ENCODE peak calls at places on chromosomes 1 and 21, in five cellular contexts. One of them, this sample, is unnamed. For H3K4me1, the result is how much of the 10 kb centered on the place peaks cover.

GRCh38 chr1:189708674-189709073 is 769.0 kb downstream of the BRINP3 start:
- DNase-seq in thoracic aorta: no peak
- DNase-seq in upper lobe of right lung: no peak
- DNase-seq in thyroid gland: no peak
- DNase-seq in IMR-90: peak
- DNase-seq in this sample: no peak

GRCh38 chr1:167060141-167061072 is 29.8 kb downstream of the GPA33 start:
- DNase-seq in IMR-90: no peak
- DNase-seq in thyroid gland: no peak
- DNase-seq in upper lobe of right lung: no peak
- DNase-seq in thoracic aorta: no peak
- DNase-seq in this sample: no peak

GRCh38 chr1:157163273-157164127 is 25.3 kb upstream of the ETV3 start:
- DNase-seq in upper lobe of right lung: peak
- DNase-seq in thoracic aorta: no peak
- DNase-seq in IMR-90: peak
- DNase-seq in thyroid gland: peak
- DNase-seq in this sample: peak

GRCh38 chr1:219179293-219179692 is 5.6 kb downstream of the LYPLAL1 start:
- DNase-seq in upper lobe of right lung: no peak
- DNase-seq in thyroid gland: no peak
- DNase-seq in IMR-90: peak
- DNase-seq in thoracic aorta: no peak
- DNase-seq in this sample: no peak

GRCh38 chr1:79006564-79006963 is at the start of gene ADGRL4:
- DNase-seq in thoracic aorta: no peak
- DNase-seq in IMR-90: peak
- DNase-seq in thyroid gland: peak
- DNase-seq in upper lobe of right lung: peak
- DNase-seq in this sample: peak

GRCh38 chr1:212459656-212460055 is 26.9 kb downstream of the NENF start:
- DNase-seq in thoracic aorta: no peak
- DNase-seq in upper lobe of right lung: no peak
- DNase-seq in thyroid gland: no peak
- DNase-seq in IMR-90: no peak
- DNase-seq in this sample: no peak

GRCh38 chr1:29122662-29122986 is 1.1 kb downstream of the TMEM200B start:
- DNase-seq in IMR-90: peak
- DNase-seq in thoracic aorta: no peak
- DNase-seq in thyroid gland: no peak
- DNase-seq in upper lobe of right lung: peak
- DNase-seq in this sample: peak

GRCh38 chr1:58883037-58883887 is 99.4 kb upstream of the JUN start:
- DNase-seq in upper lobe of right lung: peak
- DNase-seq in IMR-90: peak
- DNase-seq in thyroid gland: peak
- DNase-seq in thoracic aorta: peak
- DNase-seq in this sample: peak

GRCh38 chr1:167202049-167202448 is 18.6 kb upstream of the POU2F1 start:
- DNase-seq in thyroid gland: no peak
- DNase-seq in IMR-90: no peak
- DNase-seq in thoracic aorta: no peak
- DNase-seq in upper lobe of right lung: no peak
- DNase-seq in this sample: no peak

GRCh38 chr1:9376886-9377333 is 84.2 kb downstream of the SPSB1 start:
- DNase-seq in IMR-90: peak
- DNase-seq in upper lobe of right lung: no peak
- DNase-seq in thoracic aorta: no peak
- DNase-seq in thyroid gland: peak
- DNase-seq in this sample: no peak

GRCh38 chr1:96568639-96569038 is 152.9 kb upstream of the PTBP2 start:
- DNase-seq in upper lobe of right lung: no peak
- DNase-seq in IMR-90: no peak
- DNase-seq in thoracic aorta: no peak
- DNase-seq in thyroid gland: no peak
- DNase-seq in this sample: no peak

GRCh38 chr1:200311256-200311655 is 98.6 kb downstream of the ZNF281 start:
- DNase-seq in IMR-90: peak
- DNase-seq in upper lobe of right lung: no peak
- DNase-seq in thoracic aorta: no peak
- DNase-seq in thyroid gland: no peak
- DNase-seq in this sample: no peak

DNA sequence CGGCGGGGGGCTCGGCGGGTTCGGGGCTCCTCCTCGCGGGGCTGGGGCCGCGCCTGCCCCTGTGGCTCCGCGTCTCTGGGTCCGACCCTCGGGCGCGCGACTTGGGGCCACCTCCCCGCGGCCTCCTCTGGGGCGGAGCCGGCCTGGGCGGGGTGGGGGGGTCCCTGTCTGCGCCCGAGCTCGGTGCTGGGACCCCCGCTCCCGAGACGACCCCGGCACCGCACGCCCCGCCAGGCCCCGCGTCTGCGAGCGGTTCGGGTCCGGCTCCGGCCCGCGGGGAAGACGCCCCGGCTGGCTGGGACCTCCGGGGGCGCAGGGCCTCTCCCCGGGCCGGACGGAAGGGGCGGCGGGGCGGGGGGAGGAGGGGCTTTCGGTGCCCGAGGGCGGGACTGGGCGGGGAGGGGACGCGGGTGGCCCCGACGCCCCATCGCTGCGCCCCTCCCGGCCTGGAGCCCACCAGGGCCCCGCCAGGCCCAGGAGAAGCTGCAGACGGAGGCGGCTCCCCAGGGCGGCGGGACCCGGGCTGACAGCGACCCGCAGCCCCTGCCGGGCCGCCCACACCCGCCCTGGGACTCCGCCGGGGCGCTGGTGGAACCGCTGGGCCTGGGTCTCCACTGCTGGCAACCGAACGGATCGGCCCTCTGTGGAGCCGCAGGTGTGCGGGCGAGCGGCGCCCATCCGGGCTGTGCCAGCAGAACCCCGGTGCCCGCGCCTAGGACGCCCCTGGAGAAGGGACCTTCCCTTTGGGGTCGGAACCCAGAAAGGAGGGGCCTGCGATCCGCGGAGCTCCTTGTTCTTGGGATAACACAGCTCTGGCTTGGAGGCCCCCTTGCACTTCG is 610 bp downstream of the COL6A2 start:
- DNase-seq in thyroid gland: peak
- DNase-seq in thoracic aorta: peak
- DNase-seq in upper lobe of right lung: peak
- DNase-seq in IMR-90: no peak
- DNase-seq in this sample: peak
- H3K4me3 ChIP-seq in thyroid gland: peak
- H3K4me3 ChIP-seq in thoracic aorta: peak
- H3K4me3 ChIP-seq in upper lobe of right lung: peak
- H3K4me3 ChIP-seq in IMR-90: peak
- H3K4me3 ChIP-seq in this sample: peak

DNA sequence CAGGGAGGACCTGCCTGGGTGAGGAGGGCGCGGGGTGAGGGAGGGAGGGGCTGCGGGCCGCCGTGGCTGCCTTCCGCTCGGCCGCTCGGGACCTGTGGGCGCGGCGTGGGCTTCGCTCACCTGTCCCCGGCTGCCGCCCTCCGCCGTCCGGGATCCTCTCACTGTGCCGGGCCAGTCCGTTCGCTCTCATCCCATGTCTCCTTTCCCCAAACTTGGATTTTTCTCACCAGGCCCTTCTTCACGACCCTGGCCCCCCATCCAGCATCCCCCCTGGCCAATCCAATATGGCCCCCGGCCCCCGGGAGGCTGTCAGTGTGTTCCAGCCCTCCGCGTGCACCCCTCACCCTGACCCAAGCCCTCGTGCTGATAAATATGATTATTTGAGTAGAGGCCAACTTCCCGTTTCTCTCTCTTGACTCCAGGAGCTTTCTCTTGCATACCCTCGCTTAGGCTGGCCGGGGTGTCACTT is 359 bp downstream of the ZBTB48 start:
- DNase-seq in thyroid gland: no peak
- DNase-seq in thoracic aorta: no peak
- DNase-seq in upper lobe of right lung: no peak
- DNase-seq in IMR-90: no peak
- DNase-seq in this sample: no peak
- H3K4me1 ChIP-seq in thyroid gland: under half
- H3K4me1 ChIP-seq in thoracic aorta: under half
- H3K4me1 ChIP-seq in upper lobe of right lung: under half
- H3K4me1 ChIP-seq in IMR-90: under half
- H3K4me1 ChIP-seq in this sample: under half

GRCh38 chr1:162629651-162630050 is 2.6 kb upstream of the DDR2 start:
- DNase-seq in IMR-90: peak
- DNase-seq in thoracic aorta: no peak
- DNase-seq in thyroid gland: no peak
- DNase-seq in upper lobe of right lung: no peak
- DNase-seq in this sample: no peak

GRCh38 chr1:162631546-162632233 is 574 bp upstream of the DDR2 start:
- DNase-seq in upper lobe of right lung: no peak
- DNase-seq in thoracic aorta: no peak
- DNase-seq in IMR-90: peak
- DNase-seq in thyroid gland: no peak
- DNase-seq in this sample: peak

GRCh38 chr1:162632743-162633326 is 571 bp downstream of the DDR2 start:
- DNase-seq in IMR-90: peak
- DNase-seq in thyroid gland: no peak
- DNase-seq in upper lobe of right lung: no peak
- DNase-seq in thoracic aorta: no peak
- DNase-seq in this sample: peak

GRCh38 chr1:162633327-162633762 is 1.1 kb downstream of the DDR2 start:
- DNase-seq in upper lobe of right lung: no peak
- DNase-seq in IMR-90: peak
- DNase-seq in thyroid gland: no peak
- DNase-seq in thoracic aorta: no peak
- DNase-seq in this sample: no peak

DNA sequence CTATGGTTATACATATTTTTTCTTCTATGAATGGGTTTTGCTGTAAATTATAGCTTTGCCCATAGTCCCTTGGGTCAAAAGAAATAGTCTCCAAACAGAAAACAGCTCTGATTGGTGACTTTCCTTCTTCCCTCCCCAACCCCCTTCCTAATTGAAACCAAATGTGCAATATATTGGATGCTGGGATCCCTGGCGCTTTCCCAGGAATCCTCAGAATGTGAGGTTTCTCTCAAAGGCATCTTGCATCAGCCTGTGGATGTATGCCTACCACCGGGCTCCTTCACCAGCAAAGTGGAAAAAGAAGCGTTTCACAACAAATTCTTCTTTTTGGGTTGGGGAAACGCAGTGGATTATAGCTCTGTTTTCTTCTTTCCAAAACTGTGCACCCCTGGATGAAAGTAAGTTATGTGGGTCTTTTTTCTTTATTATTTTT is at the start of gene DDR2:
- DNase-seq in thyroid gland: peak
- DNase-seq in upper lobe of right lung: no peak
- DNase-seq in thoracic aorta: peak
- DNase-seq in IMR-90: peak
- DNase-seq in this sample: peak
- H3K4me3 ChIP-seq in thyroid gland: peak
- H3K4me3 ChIP-seq in upper lobe of right lung: peak
- H3K4me3 ChIP-seq in thoracic aorta: peak
- H3K4me3 ChIP-seq in IMR-90: peak
- H3K4me3 ChIP-seq in this sample: peak

GRCh38 chr21:31141389-31142021 is 103.2 kb upstream of the KRTAP19-8 start:
- DNase-seq in upper lobe of right lung: no peak
- DNase-seq in IMR-90: no peak
- DNase-seq in thoracic aorta: no peak
- DNase-seq in thyroid gland: peak
- DNase-seq in this sample: peak
- H3K4me1 ChIP-seq in upper lobe of right lung: under half
- H3K4me1 ChIP-seq in IMR-90: under half
- H3K4me1 ChIP-seq in thoracic aorta: under half
- H3K4me1 ChIP-seq in thyroid gland: under half
- H3K4me1 ChIP-seq in this sample: under half

GRCh38 chr1:234530641-234531040 is 51.7 kb upstream of the TARBP1 start:
- DNase-seq in thyroid gland: no peak
- DNase-seq in thoracic aorta: no peak
- DNase-seq in upper lobe of right lung: no peak
- DNase-seq in IMR-90: no peak
- DNase-seq in this sample: no peak
- H3K4me3 ChIP-seq in thyroid gland: no peak
- H3K4me3 ChIP-seq in thoracic aorta: peak
- H3K4me3 ChIP-seq in upper lobe of right lung: peak
- H3K4me3 ChIP-seq in IMR-90: no peak
- H3K4me3 ChIP-seq in this sample: no peak

GRCh38 chr1:2526824-2527552 is 592 bp upstream of the PANK4 start:
- DNase-seq in IMR-90: peak
- DNase-seq in thyroid gland: peak
- DNase-seq in upper lobe of right lung: no peak
- DNase-seq in thoracic aorta: no peak
- DNase-seq in this sample: peak
- H3K4me1 ChIP-seq in IMR-90: under half
- H3K4me1 ChIP-seq in thyroid gland: half or more
- H3K4me1 ChIP-seq in upper lobe of right lung: half or more
- H3K4me1 ChIP-seq in thoracic aorta: half or more
- H3K4me1 ChIP-seq in this sample: half or more

GRCh38 chr1:67833595-67833926 is 294 bp upstream of the GNG12 start:
- DNase-seq in thyroid gland: no peak
- DNase-seq in IMR-90: peak
- DNase-seq in upper lobe of right lung: no peak
- DNase-seq in thoracic aorta: no peak
- DNase-seq in this sample: no peak
- H3K4me3 ChIP-seq in thyroid gland: peak
- H3K4me3 ChIP-seq in IMR-90: peak
- H3K4me3 ChIP-seq in upper lobe of right lung: peak
- H3K4me3 ChIP-seq in thoracic aorta: peak
- H3K4me3 ChIP-seq in this sample: peak

GRCh38 chr1:13583592-13583963 is at the start of gene PDPN:
- DNase-seq in thoracic aorta: no peak
- DNase-seq in upper lobe of right lung: peak
- DNase-seq in thyroid gland: peak
- DNase-seq in IMR-90: no peak
- DNase-seq in this sample: peak

GRCh38 chr1:13585599-13585965 is 1.9 kb downstream of the PDPN start:
- DNase-seq in thyroid gland: no peak
- DNase-seq in upper lobe of right lung: no peak
- DNase-seq in thoracic aorta: no peak
- DNase-seq in IMR-90: no peak
- DNase-seq in this sample: no peak

GRCh38 chr1:13583964-13584791 is 546 bp downstream of the PDPN start:
- DNase-seq in thoracic aorta: no peak
- DNase-seq in IMR-90: no peak
- DNase-seq in thyroid gland: peak
- DNase-seq in upper lobe of right lung: peak
- DNase-seq in this sample: peak

GRCh38 chr1:13585996-13586395 is 2.4 kb downstream of the PDPN start:
- DNase-seq in upper lobe of right lung: no peak
- DNase-seq in IMR-90: no peak
- DNase-seq in thoracic aorta: no peak
- DNase-seq in thyroid gland: no peak
- DNase-seq in this sample: no peak

GRCh38 chr1:13584876-13585598 is 1.4 kb downstream of the PDPN start:
- DNase-seq in thyroid gland: no peak
- DNase-seq in upper lobe of right lung: no peak
- DNase-seq in IMR-90: no peak
- DNase-seq in thoracic aorta: no peak
- DNase-seq in this sample: no peak
- H3K4me1 ChIP-seq in thyroid gland: under half
- H3K4me1 ChIP-seq in upper lobe of right lung: under half
- H3K4me1 ChIP-seq in IMR-90: under half
- H3K4me1 ChIP-seq in thoracic aorta: under half
- H3K4me1 ChIP-seq in this sample: under half